ENCODE peak calls at places on chromosome 18, in eight cellular contexts. Z, H, N, Q, K, F, L and B are unnamed samples.

GRCh38 chr18:35117951-35118411 is 76.8 kb downstream of the MAPRE2 start:
- DNase-seq in H (no peak), Z (no peak), L (no peak), K (no peak), F (no peak), Q (peak), N (no peak), B (no peak)

GRCh38 chr18:49563130-49563540 is 1.3 kb downstream of the LIPG start:
- DNase-seq in K (no peak), Q (no peak), H (no peak), Z (peak), L (no peak), N (no peak), F (peak), B (no peak)

GRCh38 chr18:59570101-59570875 is 126.9 kb downstream of the CCBE1 start:
- DNase-seq in F (no peak), Z (no peak), K (no peak), Q (peak), N (no peak), L (no peak), H (no peak), B (no peak)

GRCh38 chr18:27685807-27686412 is 491.0 kb downstream of the CDH2 start:
- DNase-seq in Q (peak), N (peak), K (peak), H (no peak), F (peak), L (no peak), Z (no peak), B (no peak)

GRCh38 chr18:66508937-66509336 is 95.0 kb downstream of the CDH19 start:
- DNase-seq in L (no peak), F (no peak), K (no peak), N (no peak), Z (no peak), H (no peak), Q (no peak), B (no peak)

GRCh38 chr18:30280861-30281470 is 761.6 kb downstream of the DSC3 start:
- DNase-seq in H (no peak), K (peak), Z (no peak), F (peak), N (peak), L (no peak), Q (no peak), B (no peak)

GRCh38 chr18:12038082-12038660 is 55.5 kb upstream of the ANKRD62 start:
- DNase-seq in F (no peak), N (no peak), Z (peak), H (peak), Q (no peak), K (peak), L (no peak), B (peak)

GRCh38 chr18:10412933-10413332 is 41.5 kb upstream of the APCDD1 start:
- DNase-seq in F (no peak), Z (no peak), L (no peak), Q (no peak), K (no peak), N (no peak), H (no peak), B (no peak)